ENCODE peak calls at places on chromosomes 12 and 14, in five cellular contexts. Y is GM23248; A is iPS DF 6.9; N is small intestine; W is CD8-positive, alpha-beta memory T cell. I is an unnamed sample.

GRCh38 chr12:8037046-8037663 is 4.6 kb downstream of the FOXJ2 start:
- DNase-seq in W (no peak), A (no peak), N (peak; percentile 8), Y (no peak), I (peak; percentile 14)

GRCh38 chr14:104872469-104873341 is 7.6 kb downstream of the CEP170B start:
- DNase-seq in N (no peak), Y (peak; percentile 87), A (no peak), W (no peak), I (peak; percentile 15)

GRCh38 chr12:16076553-16076952 is 165.4 kb downstream of the DERA start:
- DNase-seq in A (peak; percentile 4), N (peak; percentile 47), Y (peak; percentile 41), W (no peak), I (peak; percentile 23)

GRCh38 chr12:116604883-116605641 is 45.9 kb downstream of the MAP1LC3B2 start:
- DNase-seq in A (no peak), Y (peak; percentile 84), W (no peak), N (no peak), I (no peak)

GRCh38 chr14:54902521-54903420 is at the start of gene GCH1:
- DNase-seq in W (peak; percentile 72), A (no peak), N (peak; percentile 87), Y (peak; percentile 83), I (peak; percentile 67)

GRCh38 chr12:78928200-78929074 is 63.9 kb downstream of the SYT1 start:
- DNase-seq in Y (peak; percentile 42), W (no peak), A (no peak), N (no peak), I (peak; percentile 51)

GRCh38 chr12:11771356-11771755 is 121.9 kb downstream of the ETV6 start:
- DNase-seq in Y (peak; percentile 14), N (no peak), W (no peak), A (no peak), I (peak; percentile 36)

GRCh38 chr12:26680724-26681455 is 152.1 kb downstream of the ITPR2 start:
- DNase-seq in A (no peak), W (no peak), N (no peak), Y (peak; percentile 51), I (no peak)

GRCh38 chr12:55797068-55797467 is 20.5 kb downstream of the SARNP start:
- DNase-seq in W (no peak), A (no peak), N (peak; percentile 31), Y (peak; percentile 59), I (peak; percentile 76)

GRCh38 chr12:52387859-52388258 is 2.4 kb upstream of the KRT84 start:
- DNase-seq in N (no peak), W (no peak), A (no peak), Y (no peak), I (no peak)

GRCh38 chr14:92676448-92677086 is 71.9 kb downstream of the LGMN start:
- DNase-seq in A (no peak), Y (no peak), W (no peak), N (no peak), I (no peak)

GRCh38 chr14:92675421-92675820 is 73.0 kb downstream of the LGMN start:
- DNase-seq in A (no peak), N (no peak), Y (no peak), W (no peak), I (no peak)

GRCh38 chr14:92677955-92678354 is 70.5 kb downstream of the LGMN start:
- DNase-seq in N (no peak), W (no peak), A (no peak), Y (no peak), I (no peak)

GRCh38 chr14:92677087-92677668 is 71.2 kb downstream of the LGMN start:
- DNase-seq in N (no peak), A (no peak), W (no peak), Y (no peak), I (no peak)

DNA sequence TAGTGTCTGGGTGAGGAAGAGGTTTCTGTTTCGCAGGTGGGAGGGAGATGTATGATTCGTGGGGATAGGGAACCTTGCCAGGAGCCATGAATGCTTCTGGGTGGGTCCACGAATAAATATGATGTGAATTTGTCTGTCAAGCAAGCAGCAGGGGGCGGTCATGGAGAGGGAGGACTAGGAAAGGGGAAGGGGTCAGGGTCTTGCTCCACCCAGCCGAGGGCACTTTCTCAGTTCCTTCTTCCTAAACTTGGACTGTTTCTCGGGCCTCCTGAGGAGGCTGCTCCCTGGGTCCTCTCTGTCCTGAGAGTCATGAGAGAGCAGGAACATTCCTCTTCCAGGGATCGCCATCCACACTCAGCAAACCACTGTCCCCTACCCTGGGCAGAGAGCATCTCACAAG is 72.4 kb downstream of the LGMN start:
- DNase-seq in W (no peak), Y (no peak), N (no peak), A (no peak), I (no peak)
- H3K4me1 ChIP-seq in W (peaks cover 30% of the 10 kb centered on the region), Y (peaks cover 2% of the 10 kb centered on the region), N (no peaks in the 10 kb centered on the region), A (no peaks in the 10 kb centered on the region), I (no peaks in the 10 kb centered on the region)

DNA sequence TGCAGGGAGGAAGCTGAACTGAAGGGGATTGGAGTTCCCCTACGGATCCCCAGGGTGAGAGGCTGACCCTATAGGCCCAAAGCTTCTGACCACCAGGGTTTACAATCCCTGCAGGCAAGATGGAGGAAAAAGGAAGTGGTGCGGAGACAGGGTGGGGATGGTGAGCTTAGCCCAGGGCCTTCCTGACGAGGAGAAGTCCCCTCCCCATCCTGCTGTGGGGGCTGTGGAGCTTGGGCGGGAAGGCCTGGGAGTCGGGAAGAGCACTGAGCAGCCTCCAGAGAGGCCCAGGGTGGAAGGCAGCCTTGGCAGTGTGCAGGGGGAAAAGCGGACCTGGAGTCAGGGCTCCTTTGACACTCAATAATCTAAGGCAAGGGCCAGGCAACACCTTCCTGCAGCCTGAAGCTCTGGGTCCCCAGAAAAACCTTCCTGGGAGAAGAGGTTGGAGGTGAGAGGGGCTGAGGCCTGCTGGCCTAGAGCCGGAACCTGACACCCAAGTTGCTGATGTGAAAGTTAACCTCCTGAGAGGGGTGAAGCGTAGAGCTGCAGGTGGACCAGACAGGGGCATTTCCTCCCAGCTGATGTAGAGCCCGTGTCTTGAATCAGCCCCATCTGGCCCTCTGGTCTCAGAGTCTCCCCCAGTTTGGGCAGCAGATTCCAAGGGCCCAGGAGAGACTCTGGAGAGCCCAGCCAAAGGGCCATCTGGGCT is 6.1 kb downstream of the HDAC7 start:
- DNase-seq in Y (no peak), N (no peak), A (no peak), W (no peak), I (peak; percentile 33)
- H3K4me1 ChIP-seq in Y (peaks cover 77% of the 10 kb centered on the region), N (no peaks in the 10 kb centered on the region), A (peaks cover 39% of the 10 kb centered on the region), W (peaks cover 94% of the 10 kb centered on the region), I (peaks cover 73% of the 10 kb centered on the region)

GRCh38 chr12:106106129-106106566 is 32.6 kb downstream of the NUAK1 start:
- DNase-seq in N (peak; percentile 10), A (no peak), Y (no peak), W (no peak), I (peak; percentile 22)

GRCh38 chr12:106106892-106107291 is 31.9 kb downstream of the NUAK1 start:
- DNase-seq in N (no peak), W (no peak), Y (peak; percentile 79), A (no peak), I (no peak)

GRCh38 chr12:106107566-106107965 is 31.2 kb downstream of the NUAK1 start:
- DNase-seq in N (peak; percentile 14), Y (peak; percentile 81), A (no peak), W (no peak), I (peak; percentile 26)

GRCh38 chr12:106109168-106109910 is 29.4 kb downstream of the NUAK1 start:
- DNase-seq in N (no peak), W (no peak), A (no peak), Y (no peak), I (no peak)

GRCh38 chr12:106108187-106108816 is 30.5 kb downstream of the NUAK1 start:
- DNase-seq in Y (peak; percentile 72), N (peak; percentile 51), A (no peak), W (no peak), I (no peak)
- H3K4me1 ChIP-seq in Y (peaks cover 57% of the 10 kb centered on the region), N (no peaks in the 10 kb centered on the region), A (peaks cover 17% of the 10 kb centered on the region), W (no peaks in the 10 kb centered on the region), I (peaks cover 26% of the 10 kb centered on the region)

DNA sequence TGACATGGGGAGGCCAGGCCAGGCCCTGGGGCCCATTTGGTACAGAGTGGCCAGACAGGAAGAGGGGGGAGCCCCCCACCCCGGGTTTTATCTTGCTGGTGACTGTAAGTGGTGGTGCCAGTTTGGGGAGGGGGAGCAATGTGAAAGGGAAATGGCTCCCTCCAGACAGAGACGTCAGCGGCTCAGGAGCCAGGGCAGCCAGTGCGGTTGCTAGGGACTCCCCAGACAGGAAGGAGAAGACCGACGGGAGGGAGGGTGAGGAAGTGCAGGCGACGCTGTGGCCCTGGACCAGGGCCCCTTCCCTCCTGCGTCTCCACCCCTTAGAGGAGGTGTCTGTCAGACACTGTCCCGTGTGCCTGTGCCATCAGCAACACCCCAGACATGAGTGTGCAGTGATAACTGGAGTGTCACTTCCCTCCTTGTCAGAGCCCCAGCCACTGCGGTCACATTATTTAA is 7.0 kb downstream of the VASH1 start:
- DNase-seq in N (peak; percentile 22), W (peak; percentile 52), Y (no peak), A (no peak), I (peak; percentile 84)
- H3K4me1 ChIP-seq in N (no peaks in the 10 kb centered on the region), W (peaks cover 19% of the 10 kb centered on the region), Y (peaks cover 4% of the 10 kb centered on the region), A (peaks cover 8% of the 10 kb centered on the region), I (peaks cover 34% of the 10 kb centered on the region)